ENCODE peak calls at places on chromosomes 3 and 15, in eight cellular contexts. S is hepatocyte, T is HL-60, O is BJ, U is astrocyte of the spinal cord, D is brain microvascular endothelial cell, L is suprapubic skin, C is A549. J is an unnamed sample.
A peak's percentile ranks its signal among the peaks of the same experiment; 100 is the strongest.

GRCh38 chr15:60589253-60589652 is 110.3 kb upstream of the ICE2 start:
- DNase-seq in S (no peak), T (no peak), O (no peak), U (no peak), D (no peak), L (no peak), C (no peak), J (no peak)

GRCh38 chr3:119206611-119207511 is 33.5 kb downstream of the UPK1B start:
- DNase-seq in S (no peak), T (no peak), O (no peak), U (no peak), D (no peak), L (no peak), C (peak; percentile 85), J (peak; percentile 10)

GRCh38 chr3:118909751-118910150 is 124.9 kb downstream of the IGSF11 start:
- DNase-seq in S (no peak), T (no peak), O (no peak), U (no peak), D (no peak), L (no peak), C (peak; percentile 13), J (no peak)

GRCh38 chr15:64460737-64461576 is 579 bp downstream of the ZNF609 start:
- DNase-seq in S (peak; percentile 64), T (no peak), O (peak; percentile 35), U (peak; percentile 73), D (peak; percentile 57), L (peak; percentile 71), C (peak; percentile 81), J (peak; percentile 39)

GRCh38 chr3:33597257-33597689 is 120.8 kb downstream of the CLASP2 start:
- DNase-seq in S (no peak), T (peak; percentile 35), O (no peak), U (no peak), D (no peak), L (no peak), C (no peak), J (no peak)

GRCh38 chr3:47860206-47860605 is 57.3 kb downstream of the DHX30 start:
- DNase-seq in S (no peak), T (no peak), O (no peak), U (no peak), D (no peak), L (no peak), C (no peak), J (no peak)

GRCh38 chr3:27462228-27462627 is 22.0 kb downstream of the SLC4A7 start:
- DNase-seq in S (no peak), T (no peak), O (no peak), U (no peak), D (no peak), L (no peak), C (no peak), J (no peak)

GRCh38 chr3:196941846-196942225 is 492 bp downstream of the NCBP2 start:
- DNase-seq in S (peak; percentile 72), T (peak; percentile 48), O (no peak), U (no peak), D (peak; percentile 34), L (no peak), C (no peak), J (peak; percentile 67)

GRCh38 chr3:179304605-179305004 is 18.2 kb upstream of the ZNF639 start:
- DNase-seq in S (no peak), T (no peak), O (no peak), U (no peak), D (no peak), L (no peak), C (no peak), J (no peak)

GRCh38 chr3:42823351-42823750 is 14.1 kb downstream of the ACKR2 start:
- DNase-seq in S (no peak), T (no peak), O (no peak), U (no peak), D (no peak), L (no peak), C (peak; percentile 29), J (no peak)

GRCh38 chr15:43067717-43068461 is 37.9 kb downstream of the UBR1 start:
- DNase-seq in S (peak; percentile 5), T (peak; percentile 3), O (no peak), U (peak; percentile 71), D (peak; percentile 39), L (no peak), C (no peak), J (no peak)

GRCh38 chr3:114874447-114874846 is 272.6 kb downstream of the ZBTB20 start:
- DNase-seq in S (no peak), T (no peak), O (no peak), U (no peak), D (no peak), L (no peak), C (no peak), J (no peak)

GRCh38 chr3:26307805-26308204 is 314.8 kb upstream of the LRRC3B start:
- DNase-seq in S (no peak), T (no peak), O (no peak), U (no peak), D (no peak), L (no peak), C (no peak), J (no peak)

GRCh38 chr3:101903426-101903825 is 54.1 kb downstream of the NFKBIZ start:
- DNase-seq in S (no peak), T (no peak), O (peak; percentile 62), U (no peak), D (no peak), L (no peak), C (no peak), J (no peak)

GRCh38 chr15:68526269-68526668 is 52.5 kb upstream of the CORO2B start:
- DNase-seq in S (no peak), T (no peak), O (peak; percentile 53), U (peak; percentile 71), D (peak; percentile 56), L (no peak), C (no peak), J (no peak)

GRCh38 chr3:28624079-28624478 is 275.5 kb upstream of the AZI2 start:
- DNase-seq in S (no peak), T (no peak), O (no peak), U (no peak), D (no peak), L (no peak), C (no peak), J (no peak)

GRCh38 chr3:57161131-57161538 is 4.0 kb downstream of the IL17RD start:
- DNase-seq in S (peak; percentile 55), T (no peak), O (peak; percentile 48), U (no peak), D (no peak), L (no peak), C (no peak), J (no peak)

GRCh38 chr3:124858275-124858674 is 28.9 kb downstream of the ITGB5 start:
- DNase-seq in S (no peak), T (no peak), O (no peak), U (peak; percentile 55), D (no peak), L (no peak), C (no peak), J (no peak)

GRCh38 chr15:81261172-81261808 is 62.7 kb downstream of the STARD5 start:
- DNase-seq in S (no peak), T (no peak), O (no peak), U (no peak), D (no peak), L (no peak), C (no peak), J (no peak)
- H3K4me3 ChIP-seq in S (no peak overlapping the region), T (no peak overlapping the region), O (no peak overlapping the region), U (no peak overlapping the region), D (no peak overlapping the region), L (no peak overlapping the region), C (no peak overlapping the region), J (no peak overlapping the region)

DNA sequence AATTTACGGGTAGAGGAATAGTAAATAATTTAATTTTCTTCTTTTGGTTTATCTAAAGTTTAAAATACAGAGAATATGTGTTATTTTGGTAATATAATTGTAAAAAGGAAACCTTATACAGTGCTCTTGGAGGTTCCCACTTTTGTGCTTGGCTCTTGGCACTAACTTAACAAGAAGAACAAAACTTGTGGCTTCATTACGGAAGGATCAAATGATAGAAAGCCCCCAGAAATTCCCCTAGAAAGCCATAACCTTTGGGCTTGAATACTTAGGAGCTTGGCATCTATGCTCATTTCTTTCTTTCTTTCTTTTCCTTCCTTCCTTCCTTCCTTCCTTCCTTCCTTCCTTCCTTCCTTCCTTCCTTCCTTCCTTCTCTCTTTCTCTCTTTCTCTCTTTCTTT is 197.5 kb downstream of the SOX2 start:
- DNase-seq in S (no peak), T (no peak), O (no peak), U (no peak), D (no peak), L (no peak), C (no peak), J (no peak)
- H3K4me3 ChIP-seq in S (no peak overlapping the region), T (no peak overlapping the region), O (no peak overlapping the region), U (no peak overlapping the region), D (no peak overlapping the region), L (no peak overlapping the region), C (no peak overlapping the region), J (no peak overlapping the region)

GRCh38 chr3:157176108-157176507 is 16.2 kb upstream of the CCNL1 start:
- DNase-seq in S (peak; percentile 16), T (no peak), O (no peak), U (peak; percentile 37), D (no peak), L (no peak), C (no peak), J (no peak)
- H3K4me3 ChIP-seq in S (peak overlapping the region; percentile 34), T (peak overlapping the region; percentile 50), O (peak overlapping the region; percentile 60), U (peak overlapping the region; percentile 75), D (peak overlapping the region; percentile 61), L (peak overlapping the region; percentile 65), C (peak overlapping the region; percentile 77), J (peak overlapping the region; percentile 72)

GRCh38 chr3:55474213-55474632 is 12.9 kb downstream of the WNT5A start:
- DNase-seq in S (no peak), T (no peak), O (no peak), U (no peak), D (no peak), L (no peak), C (no peak), J (no peak)
- H3K4me3 ChIP-seq in S (no peak overlapping the region), T (no peak overlapping the region), O (peak overlapping the region; percentile 25), U (no peak overlapping the region), D (no peak overlapping the region), L (no peak overlapping the region), C (no peak overlapping the region), J (no peak overlapping the region)

GRCh38 chr3:148829926-148830325 is 2.3 kb downstream of the CPB1 start:
- DNase-seq in S (no peak), T (no peak), O (no peak), U (no peak), D (no peak), L (no peak), C (no peak), J (no peak)
- H3K4me3 ChIP-seq in S (no peak overlapping the region), T (no peak overlapping the region), O (no peak overlapping the region), U (no peak overlapping the region), D (no peak overlapping the region), L (no peak overlapping the region), C (no peak overlapping the region), J (no peak overlapping the region)

GRCh38 chr15:98850991-98851776 is 156.4 kb downstream of the PGPEP1L start:
- DNase-seq in S (peak; percentile 80), T (peak; percentile 57), O (no peak), U (peak; percentile 73), D (peak; percentile 65), L (peak; percentile 80), C (peak; percentile 89), J (peak; percentile 73)
- H3K4me3 ChIP-seq in S (no peak overlapping the region), T (peak overlapping the region; percentile 76), O (peak overlapping the region; percentile 55), U (no peak overlapping the region), D (peak overlapping the region; percentile 69), L (peak overlapping the region; percentile 55), C (peak overlapping the region; percentile 47), J (peak overlapping the region; percentile 82)

J was measured in Caco-2.